ENCODE peak calls at places on chromosomes 2 and 18, in eight cellular contexts. B is MM.1S, L is PC-9, J is GM23338, P is OCI-LY7, D is hepatocyte, O is PC-3, A is HCT116. Y is an unnamed sample.
A peak's percentile ranks its signal among the peaks of the same experiment; 100 is the strongest.

GRCh38 chr2:1606421-1607235 is 137.7 kb downstream of the PXDN start:
- DNase-seq in O (no peak), L (no peak), P (no peak), J (no peak), D (no peak), A (no peak), B (no peak), Y (peak; percentile 26)

GRCh38 chr2:126994340-126994777 is 95.7 kb downstream of the TEX51 start:
- DNase-seq in D (no peak), B (no peak), P (no peak), L (no peak), O (no peak), A (no peak), J (no peak), Y (no peak)

GRCh38 chr18:27604583-27604982 is 419.5 kb upstream of the CHST9 start:
- DNase-seq in D (peak; percentile 77), A (no peak), B (no peak), L (no peak), P (no peak), J (peak; percentile 16), O (peak; percentile 64), Y (no peak)

GRCh38 chr2:75600418-75601088 is 39.8 kb upstream of the EVA1A start:
- DNase-seq in L (no peak), O (peak; percentile 32), J (no peak), B (no peak), A (no peak), P (no peak), D (peak; percentile 48), Y (no peak)

GRCh38 chr18:38751211-38751610 is 1185.6 kb upstream of the CELF4 start:
- DNase-seq in P (no peak), J (no peak), D (no peak), A (no peak), L (no peak), O (no peak), B (no peak), Y (no peak)

GRCh38 chr2:146220957-146221356 is 1623.9 kb upstream of the ACVR2A start:
- DNase-seq in L (no peak), O (no peak), P (no peak), D (no peak), B (no peak), A (no peak), J (no peak), Y (no peak)

GRCh38 chr18:23266717-23267446 is 131.6 kb downstream of the CABLES1 start:
- DNase-seq in J (no peak), D (no peak), O (no peak), L (no peak), A (no peak), B (no peak), P (no peak), Y (no peak)

GRCh38 chr18:5294618-5295230 is 802 bp downstream of the ZBTB14 start:
- DNase-seq in A (no peak), L (no peak), J (peak; percentile 72), P (peak; percentile 70), O (peak; percentile 46), B (peak; percentile 72), D (no peak), Y (no peak)

GRCh38 chr2:199148076-199148845 is 309.5 kb downstream of the SATB2 start:
- DNase-seq in A (no peak), D (no peak), P (no peak), L (no peak), B (no peak), J (no peak), O (peak; percentile 12), Y (no peak)

GRCh38 chr2:1208522-1208921 is 204.7 kb upstream of the TPO start:
- DNase-seq in A (no peak), J (no peak), D (no peak), O (no peak), L (no peak), P (no peak), B (no peak), Y (no peak)

GRCh38 chr2:20674309-20674965 is 7.5 kb downstream of the GDF7 start:
- DNase-seq in A (no peak), B (no peak), D (no peak), P (no peak), O (no peak), L (no peak), J (no peak), Y (no peak)

GRCh38 chr18:78912862-78913261 is 66.8 kb upstream of the SALL3 start:
- DNase-seq in L (no peak), O (no peak), J (no peak), B (no peak), A (no peak), D (no peak), P (no peak), Y (no peak)

GRCh38 chr2:62939735-62940491 is 110.7 kb upstream of the OTX1 start:
- DNase-seq in D (no peak), P (no peak), O (peak; percentile 24), L (no peak), B (no peak), A (no peak), J (no peak), Y (no peak)

GRCh38 chr18:68918216-68918615 is 120.3 kb downstream of the CCDC102B start:
- DNase-seq in O (peak; percentile 71), B (no peak), L (no peak), J (no peak), D (no peak), A (no peak), P (no peak), Y (no peak)

GRCh38 chr2:108215794-108216211 is 24.0 kb upstream of the SULT1C3 start:
- DNase-seq in A (peak; percentile 35), J (peak; percentile 8), B (no peak), O (peak; percentile 79), P (no peak), D (peak; percentile 27), L (peak; percentile 19), Y (no peak)

GRCh38 chr18:31099490-31100230 is 2.6 kb downstream of the DSC2 start:
- DNase-seq in A (no peak), D (peak; percentile 35), B (no peak), L (no peak), P (no peak), O (peak; percentile 64), J (no peak), Y (no peak)

GRCh38 chr2:59909147-59909546 is 644.3 kb downstream of the BCL11A start:
- DNase-seq in A (no peak), D (no peak), J (no peak), O (no peak), B (no peak), P (no peak), L (no peak), Y (no peak)

GRCh38 chr2:59912076-59912475 is 641.4 kb downstream of the BCL11A start:
- DNase-seq in O (no peak), P (no peak), B (no peak), A (no peak), D (no peak), L (no peak), J (peak; percentile 32), Y (peak; percentile 12)

GRCh38 chr2:59905731-59906130 is 647.7 kb downstream of the BCL11A start:
- DNase-seq in J (no peak), A (no peak), O (no peak), D (no peak), B (no peak), P (no peak), L (no peak), Y (no peak)

GRCh38 chr2:59910176-59910575 is 643.3 kb downstream of the BCL11A start:
- DNase-seq in P (peak; percentile 17), J (no peak), B (no peak), D (no peak), A (no peak), L (no peak), O (no peak), Y (no peak)
- H3K9me2 ChIP-seq in P (no peaks in the 10 kb centered on the region), J (no peaks in the 10 kb centered on the region), B (no peaks in the 10 kb centered on the region), D (no peaks in the 10 kb centered on the region), A (no peaks in the 10 kb centered on the region), L (no peaks in the 10 kb centered on the region), O (no peaks in the 10 kb centered on the region), Y (no peaks in the 10 kb centered on the region)

GRCh38 chr2:207813942-207814341 is 44.2 kb upstream of the FZD5 start:
- DNase-seq in J (peak; percentile 36), B (no peak), O (no peak), P (no peak), D (no peak), L (no peak), A (no peak), Y (no peak)

GRCh38 chr2:207812858-207813175 is 43.1 kb upstream of the FZD5 start:
- DNase-seq in O (no peak), D (no peak), J (no peak), P (no peak), A (no peak), B (no peak), L (no peak), Y (no peak)

GRCh38 chr2:207815254-207815653 is 45.5 kb upstream of the FZD5 start:
- DNase-seq in J (no peak), B (no peak), P (no peak), O (no peak), D (no peak), A (no peak), L (no peak), Y (no peak)

GRCh38 chr2:207812058-207812857 is 42.6 kb upstream of the FZD5 start:
- DNase-seq in L (no peak), B (no peak), A (no peak), P (no peak), D (no peak), J (no peak), O (no peak), Y (no peak)

DNA sequence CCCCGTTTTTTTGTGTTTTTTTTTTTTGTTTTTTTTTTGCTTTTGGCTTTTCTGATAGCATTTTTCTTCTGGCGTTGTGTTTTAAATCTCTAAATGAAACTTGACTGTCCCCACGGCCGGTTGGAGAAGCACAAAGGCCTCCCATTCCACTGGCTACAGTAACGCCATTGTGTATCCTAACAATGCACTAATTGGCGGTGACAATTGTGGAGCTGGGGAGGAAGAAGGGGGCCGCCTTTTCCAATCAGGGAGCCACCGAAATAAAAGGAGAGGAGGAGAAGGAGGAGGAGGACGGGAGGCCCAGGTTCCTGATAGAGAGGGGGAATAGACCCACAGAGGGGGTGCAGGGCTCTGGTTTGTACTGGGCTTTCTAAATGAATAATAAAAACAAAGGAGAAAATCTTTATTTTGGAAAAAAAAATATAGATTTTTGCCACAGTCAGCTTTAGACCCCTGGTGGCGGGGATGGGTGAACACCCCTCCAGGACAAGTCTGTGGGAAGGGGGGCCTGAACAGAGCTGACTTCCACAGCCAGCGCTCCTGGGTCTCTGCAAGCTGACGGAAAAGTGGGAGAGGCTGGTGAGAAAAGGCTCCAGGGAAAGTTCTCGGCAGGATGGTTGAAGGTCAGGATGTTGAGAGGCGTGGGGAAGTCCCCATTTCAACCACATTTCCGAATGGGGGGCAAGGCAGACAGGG is 43.7 kb upstream of the FZD5 start:
- DNase-seq in L (no peak), D (no peak), O (no peak), B (no peak), J (peak; percentile 65), A (no peak), P (no peak), Y (no peak)
- TF ChIP-seq CTCF in L (no peak), D (no peak), O (peak; percentile 27), B (no peak), J (peak; percentile 54), A (no peak), P (peak; percentile 36), Y (no peak)

GRCh38 chr2:38653380-38653714 is 12.6 kb upstream of the GALM start:
- DNase-seq in O (no peak), L (no peak), B (no peak), A (no peak), J (no peak), P (no peak), D (no peak), Y (no peak)
- H2AFZ ChIP-seq in O (no peak overlapping the region), L (no peak overlapping the region), B (no peak overlapping the region), A (no peak overlapping the region), J (no peak overlapping the region), P (no peak overlapping the region), D (no peak overlapping the region), Y (no peak overlapping the region)

GRCh38 chr2:45173513-45173912 is 164.3 kb upstream of the SIX2 start:
- DNase-seq in O (peak; percentile 99), L (peak; percentile 60), D (no peak), A (peak; percentile 59), B (no peak), P (no peak), J (no peak), Y (no peak)
- H3K9me2 ChIP-seq in O (no peaks in the 10 kb centered on the region), L (no peaks in the 10 kb centered on the region), D (no peaks in the 10 kb centered on the region), A (peaks cover 4% of the 10 kb centered on the region), B (no peaks in the 10 kb centered on the region), P (no peaks in the 10 kb centered on the region), J (peaks cover 7% of the 10 kb centered on the region), Y (no peaks in the 10 kb centered on the region)

Y was measured in SK-N-SH.